ENCODE peak calls at places on chromosomes 16 and 17, in five cellular contexts. X, T, U, C and Z are unnamed samples.

GRCh38 chr17:82830249-82830661 is 9.6 kb downstream of the ZNF750 start:
- DNase-seq in C (no peak), U (no peak), X (no peak), T (no peak), Z (no peak)

GRCh38 chr16:56513972-56514371 is 5.9 kb downstream of the BBS2 start:
- DNase-seq in X (peak), T (peak), U (no peak), C (peak), Z (peak)

GRCh38 chr17:39791296-39791992 is 53.7 kb downstream of the GRB7 start:
- DNase-seq in X (no peak), U (no peak), T (no peak), C (no peak), Z (no peak)

GRCh38 chr17:55852734-55853133 is 101.9 kb downstream of the PCTP start:
- DNase-seq in X (no peak), U (no peak), T (no peak), C (no peak), Z (no peak)

GRCh38 chr17:146983-147761 is 9.8 kb downstream of the SCGB1C2 start:
- DNase-seq in U (no peak), X (no peak), T (no peak), C (no peak), Z (no peak)

GRCh38 chr17:27906623-27907022 is 13.5 kb upstream of the LYRM9 start:
- DNase-seq in U (no peak), C (no peak), X (no peak), T (no peak), Z (no peak)

GRCh38 chr16:78768723-78769122 is 669.3 kb downstream of the WWOX start:
- DNase-seq in T (no peak), C (no peak), X (no peak), U (no peak), Z (no peak)

GRCh38 chr16:84597518-84598390 is 20.1 kb downstream of the COTL1 start:
- DNase-seq in X (no peak), T (no peak), C (no peak), U (no peak), Z (no peak)

GRCh38 chr16:31700530-31701388 is 172.8 kb upstream of the ZNF267 start:
- DNase-seq in U (peak), C (no peak), T (peak), X (peak), Z (no peak)

GRCh38 chr17:76248013-76248782 is 7.9 kb upstream of the RNF157 start:
- DNase-seq in C (no peak), X (no peak), T (no peak), U (no peak), Z (peak)

GRCh38 chr16:82016268-82016667 is 5.0 kb upstream of the SDR42E1 start:
- DNase-seq in T (peak), X (peak), C (no peak), U (no peak), Z (peak)

GRCh38 chr16:16960785-16961184 is 510.0 kb downstream of the XYLT1 start:
- DNase-seq in U (no peak), T (no peak), C (no peak), X (no peak), Z (no peak)

GRCh38 chr17:42050360-42051012 is at the start of gene C17orf113:
- DNase-seq in U (peak), T (peak), C (peak), X (peak), Z (peak)

GRCh38 chr16:75621170-75621477 is 2.0 kb downstream of the ADAT1 start:
- DNase-seq in C (no peak), U (no peak), X (no peak), T (peak), Z (peak)

GRCh38 chr16:72621651-72622050 is 426.3 kb downstream of the ZFHX3 start:
- DNase-seq in X (no peak), U (no peak), C (no peak), T (peak), Z (no peak)

GRCh38 chr16:75062944-75063444 is 53.6 kb downstream of the LDHD start:
- DNase-seq in U (no peak), X (no peak), T (no peak), C (no peak), Z (no peak)

GRCh38 chr17:79495665-79496064 is 115.2 kb downstream of the RBFOX3 start:
- DNase-seq in U (no peak), C (no peak), X (no peak), T (no peak), Z (no peak)

GRCh38 chr17:68499587-68499986 is 12.6 kb upstream of the PRKAR1A start:
- DNase-seq in U (no peak), C (no peak), X (no peak), T (no peak), Z (no peak)

GRCh38 chr16:67412294-67412693 is 4.0 kb downstream of the ZDHHC1 start:
- DNase-seq in X (no peak), C (no peak), T (no peak), U (no peak), Z (no peak)

GRCh38 chr17:12726131-12726530 is 60.4 kb downstream of the MYOCD start:
- DNase-seq in U (no peak), T (no peak), X (no peak), C (no peak), Z (no peak)

GRCh38 chr16:67394271-67395104 is 1.2 kb upstream of the TPPP3 start:
- DNase-seq in C (no peak), U (no peak), T (no peak), X (no peak), Z (no peak)

GRCh38 chr17:49217651-49218413 is 7.3 kb downstream of the ABI3 start:
- DNase-seq in X (no peak), U (no peak), C (peak), T (no peak), Z (no peak)

GRCh38 chr17:81866440-81867122 is 4.6 kb downstream of the ARHGDIA start:
- DNase-seq in T (peak), U (no peak), X (peak), C (no peak), Z (no peak)

GRCh38 chr17:17822189-17822978 is 14.4 kb downstream of the SREBF1 start:
- DNase-seq in T (peak), U (no peak), C (no peak), X (peak), Z (no peak)